ENCODE peak calls at places on chromosomes 13 and 19, in four cellular contexts. D is WTC11, N is K562, E is HepG2. V is an unnamed sample.
A peak's percentile ranks its signal among the peaks of the same experiment; 100 is the strongest.

GRCh38 chr13:95684463-95684862 is 7.5 kb downstream of the DNAJC3 start:
- DNase-seq in D (peak; percentile 14), N (no peak), E (no peak), V (no peak)

GRCh38 chr19:34118879-34119748 is 53.2 kb upstream of the LSM14A start:
- DNase-seq in D (no peak), N (no peak), E (no peak), V (no peak)

GRCh38 chr13:74755065-74755464 is 620.9 kb upstream of the KLF12 start:
- DNase-seq in D (no peak), N (no peak), E (no peak), V (no peak)

GRCh38 chr19:31353826-31354225 is 4.6 kb upstream of the TSHZ3 start:
- DNase-seq in D (peak; percentile 43), N (no peak), E (no peak), V (no peak)

GRCh38 chr19:6739390-6739883 is at the start of gene TRIP10:
- DNase-seq in D (peak; percentile 77), N (peak; percentile 84), E (peak; percentile 68), V (no peak)

GRCh38 chr19:42324655-42325307 is 654 bp upstream of the MEGF8 start:
- DNase-seq in D (peak; percentile 36), N (no peak), E (no peak), V (no peak)

GRCh38 chr13:98216135-98216565 is 39.1 kb upstream of the RNF113B start:
- DNase-seq in D (no peak), N (no peak), E (no peak), V (no peak)

GRCh38 chr19:21765151-21765550 is 2.2 kb downstream of the ZNF100 start:
- DNase-seq in D (no peak), N (peak; percentile 12), E (no peak), V (no peak)

GRCh38 chr19:53549354-53549753 is 11.4 kb downstream of the ZNF331 start:
- DNase-seq in D (no peak), N (no peak), E (no peak), V (no peak)

GRCh38 chr19:36207605-36208252 is 6.7 kb downstream of the ZNF565 start:
- DNase-seq in D (no peak), N (no peak), E (no peak), V (peak; percentile 66)

GRCh38 chr19:3034845-3035541 is 5.9 kb upstream of the TLE2 start:
- DNase-seq in D (no peak), N (no peak), E (no peak), V (peak; percentile 1)

GRCh38 chr19:32291876-32292275 is 53.5 kb upstream of the ZNF507 start:
- DNase-seq in D (no peak), N (no peak), E (no peak), V (no peak)

GRCh38 chr19:49689133-49690072 is at the start of gene ADM5:
- DNase-seq in D (peak; percentile 76), N (no peak), E (no peak), V (no peak)

GRCh38 chr13:30745917-30746686 is 10.8 kb downstream of the ALOX5AP start:
- DNase-seq in D (no peak), N (no peak), E (peak; percentile 65), V (no peak)

GRCh38 chr19:45382426-45382825 is 12.1 kb upstream of the ERCC2 start:
- DNase-seq in D (no peak), N (peak; percentile 3), E (no peak), V (no peak)

GRCh38 chr19:35666251-35666913 is at the start of gene UPK1A:
- DNase-seq in D (no peak), N (no peak), E (no peak), V (no peak)

GRCh38 chr13:44140146-44140545 is 233.5 kb upstream of the SERP2 start:
- DNase-seq in D (peak; percentile 44), N (no peak), E (peak; percentile 16), V (no peak)

GRCh38 chr19:42102877-42103276 is 26.9 kb downstream of the ZNF574 start:
- DNase-seq in D (no peak), N (no peak), E (no peak), V (no peak)

GRCh38 chr19:28314771-28315170 is 898.2 kb downstream of the UQCRFS1 start:
- DNase-seq in D (no peak), N (no peak), E (no peak), V (no peak)

GRCh38 chr19:56423276-56423984 is 19.3 kb downstream of the ZNF583 start:
- DNase-seq in D (no peak), N (no peak), E (no peak), V (no peak)

GRCh38 chr19:35442091-35442490 is 6.0 kb upstream of the FFAR2 start:
- DNase-seq in D (no peak), N (no peak), E (no peak), V (no peak)

GRCh38 chr13:103517066-103517767 is 451.0 kb upstream of the SLC10A2 start:
- DNase-seq in D (no peak), N (no peak), E (no peak), V (peak; percentile 57)

GRCh38 chr19:35780058-35780457 is 4.7 kb downstream of the ARHGAP33 start:
- DNase-seq in D (no peak), N (no peak), E (no peak), V (no peak)

GRCh38 chr13:44578064-44578394 is 1.9 kb upstream of the TSC22D1 start:
- DNase-seq in D (no peak), N (no peak), E (no peak), V (no peak)

GRCh38 chr19:3658004-3658822 is 31.6 kb upstream of the CACTIN start:
- DNase-seq in D (no peak), N (no peak), E (no peak), V (no peak)

GRCh38 chr13:71274923-71275593 is 591.9 kb downstream of the DACH1 start:
- DNase-seq in D (no peak), N (no peak), E (no peak), V (peak; percentile 32)

GRCh38 chr19:19142347-19142746 is 4.1 kb upstream of the TMEM161A start:
- DNase-seq in D (no peak), N (no peak), E (no peak), V (no peak)

GRCh38 chr19:55454787-55455243 is 6.6 kb downstream of the ISOC2 start:
- DNase-seq in D (peak; percentile 83), N (peak; percentile 49), E (peak; percentile 34), V (no peak)

DNA sequence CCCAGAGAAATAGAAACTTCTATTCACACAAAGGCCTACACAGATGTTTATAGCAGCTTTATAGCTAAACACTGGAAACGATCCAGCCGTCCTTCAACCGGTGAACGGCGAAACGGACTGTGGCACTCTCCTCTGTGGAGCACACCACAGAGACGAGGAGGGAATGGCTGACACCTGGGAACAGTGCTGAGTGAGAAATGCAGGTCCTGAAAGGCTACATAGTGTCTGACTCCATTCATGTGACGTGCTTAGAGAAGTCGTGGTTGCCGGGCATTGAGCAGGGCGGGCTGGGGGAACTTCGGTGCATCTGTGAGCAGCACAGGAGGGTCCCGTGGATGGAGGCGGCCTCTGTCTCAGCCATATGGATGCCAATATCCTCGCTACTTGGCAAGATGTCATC is 3.1 kb upstream of the GRK1 start:
- DNase-seq in D (peak; percentile 6), N (no peak), E (no peak), V (no peak)
- TF ChIP-seq NR2C2 in D (no peak), N (no peak), E (no peak), V (no peak)

GRCh38 chr13:113735750-113736149 is 23.3 kb upstream of the TMEM255B start:
- DNase-seq in D (no peak), N (no peak), E (no peak), V (no peak)
- TF ChIP-seq NR2C2 in D (no peak), N (no peak), E (no peak), V (no peak)

GRCh38 chr13:80530902-80531301 is 190.0 kb upstream of the SPRY2 start:
- DNase-seq in D (no peak), N (peak; percentile 6), E (no peak), V (no peak)
- TF ChIP-seq NR2C2 in D (no peak), N (no peak), E (no peak), V (no peak)

GRCh38 chr13:21668665-21669599 is 1.9 kb upstream of the FGF9 start:
- DNase-seq in D (peak; percentile 24), N (no peak), E (no peak), V (no peak)

GRCh38 chr13:21661097-21661496 is 9.8 kb upstream of the FGF9 start:
- DNase-seq in D (no peak), N (no peak), E (no peak), V (no peak)

GRCh38 chr13:21657538-21657937 is 13.3 kb upstream of the FGF9 start:
- DNase-seq in D (no peak), N (no peak), E (no peak), V (no peak)

GRCh38 chr13:21661510-21661909 is 9.4 kb upstream of the FGF9 start:
- DNase-seq in D (no peak), N (no peak), E (no peak), V (no peak)

DNA sequence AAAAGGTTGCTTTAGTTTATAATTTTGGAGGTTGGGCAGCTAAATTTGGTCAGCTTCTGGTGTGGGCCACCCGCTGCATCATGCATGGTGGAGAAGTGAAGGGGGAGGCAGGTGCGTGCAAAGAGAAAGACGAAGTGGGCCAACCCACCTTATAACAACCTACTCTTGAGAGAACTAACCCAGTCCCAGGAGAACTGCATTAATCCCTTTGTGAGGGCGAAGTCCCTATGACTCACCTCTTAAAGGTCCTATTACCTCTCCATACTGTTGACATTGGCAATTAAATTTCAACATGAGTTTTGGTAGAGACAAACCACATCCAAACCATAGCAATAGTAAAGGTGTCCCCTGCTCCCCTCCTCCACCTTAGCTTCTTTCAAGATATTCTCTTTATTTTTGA is 7.7 kb upstream of the FGF9 start:
- DNase-seq in D (no peak), N (no peak), E (peak; percentile 53), V (no peak)
- TF ChIP-seq NR2C2 in D (no peak), N (no peak), E (no peak), V (no peak)

GRCh38 chr19:29872224-29872731 is 60.5 kb downstream of the CCNE1 start:
- DNase-seq in D (peak; percentile 49), N (peak; percentile 48), E (no peak), V (no peak)
- TF ChIP-seq NR2C2 in D (no peak), N (no peak), E (no peak), V (no peak)

GRCh38 chr19:40907968-40908735 is 26.1 kb upstream of the CYP2A7 start:
- DNase-seq in D (peak; percentile 72), N (peak; percentile 79), E (no peak), V (no peak)
- TF ChIP-seq NR2C2 in D (no peak), N (no peak), E (no peak), V (no peak)

GRCh38 chr13:27306364-27306763 is 35.7 kb downstream of the RASL11A start:
- DNase-seq in D (no peak), N (no peak), E (no peak), V (no peak)

GRCh38 chr13:27311518-27312208 is 41.0 kb downstream of the RASL11A start:
- DNase-seq in D (no peak), N (no peak), E (no peak), V (no peak)

GRCh38 chr13:27308941-27309340 is 38.3 kb downstream of the RASL11A start:
- DNase-seq in D (no peak), N (no peak), E (no peak), V (no peak)

GRCh38 chr13:27309967-27310598 is 39.5 kb downstream of the RASL11A start:
- DNase-seq in D (no peak), N (no peak), E (no peak), V (no peak)

DNA sequence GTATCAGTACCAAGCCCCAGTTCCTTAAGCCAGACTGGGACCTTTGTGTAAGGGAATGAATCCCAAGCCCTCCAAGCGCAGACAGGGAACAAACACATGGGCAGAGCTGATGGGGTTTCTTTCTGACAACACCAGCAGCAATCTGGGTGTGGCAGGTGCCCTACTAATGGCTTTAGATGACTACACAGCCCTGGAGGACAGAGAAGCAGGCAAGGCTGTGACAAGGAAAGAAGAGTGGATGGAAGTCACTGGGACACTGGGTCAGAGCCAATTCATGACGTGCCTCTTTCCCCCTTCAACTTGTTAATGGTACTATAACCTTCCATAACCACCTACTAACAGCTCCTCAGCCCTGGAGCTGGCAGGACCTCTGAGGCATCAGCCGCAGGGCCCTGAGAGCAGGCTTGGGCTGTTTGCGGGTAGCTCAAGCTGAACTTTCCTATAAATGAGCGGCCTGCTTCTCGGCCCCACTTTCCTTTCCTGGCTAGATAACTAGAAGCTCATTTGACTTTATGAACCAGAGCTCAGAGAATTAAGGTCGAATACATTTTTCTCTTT is 38.9 kb downstream of the RASL11A start:
- DNase-seq in D (no peak), N (no peak), E (no peak), V (no peak)
- TF ChIP-seq NR2C2 in D (no peak), N (no peak), E (no peak), V (no peak)

V was measured in GM12878.